ENCODE peak calls at places on chromosomes 13 and 19, in five cellular contexts. C is lower lobe of right lung, F is adrenal gland, P is foreskin fibroblast, J is cardiac muscle cell. M is an unnamed sample.

GRCh38 chr19:10505583-10506229 is 2.5 kb upstream of the KEAP1 start:
- DNase-seq in F (peak), C (peak), P (peak), J (peak), M (peak)

GRCh38 chr19:13128583-13128982 is 10.5 kb downstream of the NACC1 start:
- DNase-seq in J (no peak), F (no peak), C (no peak), P (no peak), M (no peak)

GRCh38 chr19:4391701-4392543 is 8.4 kb downstream of the SH3GL1 start:
- DNase-seq in F (peak), J (peak), P (peak), C (no peak), M (peak)

GRCh38 chr19:56837492-56837891 is 3.0 kb downstream of the PEG3 start:
- DNase-seq in P (peak), C (peak), J (peak), F (peak), M (peak)

GRCh38 chr13:33153421-33154381 is 131.9 kb downstream of the STARD13 start:
- DNase-seq in J (peak), P (peak), F (peak), C (no peak), M (peak)

GRCh38 chr13:49606747-49607648 is 21.3 kb upstream of the ARL11 start:
- DNase-seq in F (peak), P (peak), J (peak), C (peak), M (peak)

GRCh38 chr13:51359352-51359751 is 19.9 kb downstream of the SERPINE3 start:
- DNase-seq in P (no peak), J (no peak), C (no peak), F (no peak), M (no peak)

GRCh38 chr19:45152504-45153338 is 8.1 kb downstream of the NKPD1 start:
- DNase-seq in F (peak), P (peak), C (peak), J (peak), M (peak)

GRCh38 chr19:34253711-34254551 is 423 bp upstream of the GARRE1 start:
- DNase-seq in C (peak), F (peak), P (peak), J (no peak), M (no peak)

GRCh38 chr19:54616057-54616456 is 14.2 kb upstream of the LILRB1 start:
- DNase-seq in J (no peak), F (no peak), P (no peak), C (no peak), M (no peak)

GRCh38 chr13:104321756-104322155 is 1255.5 kb upstream of the SLC10A2 start:
- DNase-seq in C (no peak), J (no peak), P (no peak), F (no peak), M (no peak)

GRCh38 chr13:99055286-99056073 is 77.6 kb upstream of the DOCK9 start:
- DNase-seq in J (no peak), F (no peak), P (no peak), C (no peak), M (no peak)

GRCh38 chr19:48637449-48637947 is 319 bp upstream of the DBP start:
- DNase-seq in J (peak), C (peak), F (peak), P (peak), M (peak)

GRCh38 chr19:50016225-50016807 is 8.9 kb downstream of the VRK3 start:
- DNase-seq in J (no peak), P (no peak), F (no peak), C (no peak), M (no peak)

GRCh38 chr13:34156841-34157365 is 339.0 kb downstream of the RFC3 start:
- DNase-seq in C (peak), F (peak), P (peak), J (peak), M (peak)

GRCh38 chr13:100602472-100603142 is 14.0 kb upstream of the GGACT start:
- DNase-seq in P (no peak), F (no peak), J (no peak), C (no peak), M (no peak)

GRCh38 chr19:56103027-56103614 is 18.0 kb downstream of the ZNF787 start:
- DNase-seq in J (no peak), P (no peak), C (no peak), F (no peak), M (no peak)

GRCh38 chr13:23928985-23929384 is 31.7 kb upstream of the C1QTNF9B start:
- DNase-seq in J (peak), P (peak), F (no peak), C (no peak), M (peak)

GRCh38 chr13:95477187-95477586 is 75.3 kb upstream of the CLDN10 start:
- DNase-seq in F (no peak), J (no peak), P (no peak), C (no peak), M (no peak)

GRCh38 chr13:113657851-113658741 is at the start of gene ATP4B:
- DNase-seq in J (no peak), C (peak), F (no peak), P (no peak), M (no peak)

GRCh38 chr13:79775830-79776229 is 294.9 kb downstream of the NDFIP2 start:
- DNase-seq in C (no peak), J (peak), F (no peak), P (peak), M (peak)

GRCh38 chr13:100842136-100842535 is 167.5 kb upstream of the TMTC4 start:
- DNase-seq in C (no peak), P (no peak), J (no peak), F (no peak), M (no peak)

GRCh38 chr19:31348416-31349159 is 648 bp downstream of the TSHZ3 start:
- DNase-seq in F (no peak), J (peak), P (peak), C (peak), M (peak)

GRCh38 chr13:22412452-22412851 is 741.6 kb downstream of the FGF9 start:
- DNase-seq in J (no peak), F (no peak), C (no peak), P (no peak), M (no peak)

GRCh38 chr13:103772576-103772975 is 706.4 kb upstream of the SLC10A2 start:
- DNase-seq in J (no peak), F (no peak), C (no peak), P (no peak), M (no peak)

GRCh38 chr19:8158411-8159074 is 9.2 kb upstream of the FBN3 start:
- DNase-seq in J (peak), C (peak), F (peak), P (peak), M (peak)

GRCh38 chr19:7970716-7971448 is 27.4 kb upstream of the TIMM44 start:
- DNase-seq in C (peak), F (peak), J (peak), P (peak), M (peak)

GRCh38 chr19:19552811-19553210 is 14.7 kb downstream of the CILP2 start:
- DNase-seq in C (no peak), P (peak), F (no peak), J (peak), M (peak)

GRCh38 chr19:39746836-39747529 is 9.2 kb upstream of the CLC start:
- DNase-seq in J (no peak), C (no peak), F (no peak), P (no peak), M (no peak)

GRCh38 chr13:39201075-39201630 is 162.9 kb downstream of the NHLRC3 start:
- DNase-seq in F (no peak), P (no peak), C (no peak), J (peak), M (peak)

GRCh38 chr19:6580313-6580712 is 10.6 kb downstream of the CD70 start:
- DNase-seq in J (peak), F (no peak), P (no peak), C (no peak), M (peak)

GRCh38 chr13:112755331-112755730 is 65.5 kb downstream of the ATP11A start:
- DNase-seq in P (no peak), C (no peak), F (no peak), J (no peak), M (no peak)

GRCh38 chr13:71577127-71577526 is 289.9 kb downstream of the DACH1 start:
- DNase-seq in P (no peak), F (no peak), C (no peak), J (peak), M (peak)

GRCh38 chr13:44843403-44843802 is 145.9 kb downstream of the NUFIP1 start:
- DNase-seq in P (peak), J (peak), C (no peak), F (no peak), M (peak)

GRCh38 chr13:50893211-50893852 is 16.3 kb upstream of the RNASEH2B start:
- DNase-seq in C (no peak), P (peak), J (peak), F (no peak), M (peak)

GRCh38 chr13:23715092-23715761 is 145.0 kb downstream of the TNFRSF19 start:
- DNase-seq in F (no peak), C (no peak), P (no peak), J (no peak), M (no peak)

GRCh38 chr19:38693380-38694223 is 46.2 kb downstream of the ACTN4 start:
- DNase-seq in F (no peak), J (peak), P (peak), C (no peak), M (peak)

GRCh38 chr19:4010808-4011110 is 3.2 kb downstream of the PIAS4 start:
- DNase-seq in C (no peak), F (no peak), P (no peak), J (no peak), M (no peak)

GRCh38 chr13:106337096-106337495 is 198.4 kb downstream of the EFNB2 start:
- DNase-seq in J (no peak), C (no peak), F (no peak), P (peak), M (peak)

GRCh38 chr13:58682616-58683015 is 1051.1 kb downstream of the PCDH17 start:
- DNase-seq in F (no peak), J (no peak), P (no peak), C (no peak), M (no peak)

DNA sequence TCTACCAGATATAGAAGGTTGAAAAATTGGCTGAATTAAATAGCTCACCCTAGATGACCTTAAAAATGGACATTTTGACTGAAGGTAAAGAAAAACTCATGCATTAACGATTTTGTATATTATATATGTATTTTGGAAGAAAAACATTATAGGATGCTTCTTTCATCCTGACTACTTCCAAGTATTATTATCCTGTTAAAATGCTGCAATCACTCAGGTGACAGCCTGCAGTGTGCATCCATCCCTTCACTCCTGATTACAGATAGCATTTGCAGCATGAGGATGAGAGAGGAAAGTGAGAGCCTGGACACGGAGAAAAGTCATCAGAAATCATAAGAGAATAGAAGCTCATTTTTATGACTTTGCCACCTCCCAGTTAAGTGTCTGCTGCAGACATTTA is 1055.6 kb downstream of the PCDH17 start:
- DNase-seq in J (no peak), F (no peak), C (no peak), P (no peak), M (no peak)
- TF ChIP-seq CTCF in J (no peak), F (no peak), C (no peak), P (no peak), M (no peak)

GRCh38 chr13:47594833-47595232 is 406.2 kb downstream of the SUCLA2 start:
- DNase-seq in J (peak), C (no peak), P (peak), F (no peak), M (peak)
- TF ChIP-seq CTCF in J (no peak), C (no peak), P (peak), F (no peak), M (no peak)

GRCh38 chr13:109198585-109198984 is 569.2 kb downstream of the MYO16 start:
- DNase-seq in P (peak), C (no peak), J (no peak), F (no peak), M (peak)

GRCh38 chr13:109200556-109200955 is 571.1 kb downstream of the MYO16 start:
- DNase-seq in F (no peak), C (no peak), P (peak), J (no peak), M (no peak)

GRCh38 chr13:109199280-109199679 is 569.9 kb downstream of the MYO16 start:
- DNase-seq in F (no peak), J (no peak), C (no peak), P (no peak), M (no peak)

GRCh38 chr13:109192306-109192705 is 562.9 kb downstream of the MYO16 start:
- DNase-seq in P (no peak), C (no peak), J (no peak), F (no peak), M (no peak)

DNA sequence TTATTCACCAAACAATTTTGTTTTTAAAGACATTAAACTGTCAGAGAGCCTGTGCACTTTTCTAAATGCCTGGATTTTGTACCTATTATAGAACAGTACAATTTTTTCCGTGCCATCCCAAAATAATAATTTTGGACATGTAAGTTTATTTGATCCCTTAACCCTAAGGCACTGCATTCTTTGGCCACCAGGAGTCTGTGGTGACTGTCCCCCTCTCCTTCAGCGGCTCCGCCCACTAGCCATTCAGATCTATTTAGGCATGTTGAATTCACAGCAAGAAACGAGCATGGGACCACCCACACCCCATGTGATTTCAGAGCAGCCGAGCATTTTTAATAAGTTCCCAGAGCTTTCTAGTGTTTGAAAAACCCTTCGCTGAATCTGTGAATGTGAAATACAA is 567.5 kb downstream of the MYO16 start:
- DNase-seq in F (no peak), P (no peak), C (no peak), J (no peak), M (no peak)
- TF ChIP-seq CTCF in F (no peak), P (no peak), C (no peak), J (no peak), M (no peak)

GRCh38 chr19:33251076-33251475 is 25.4 kb upstream of the SLC7A10 start:
- DNase-seq in P (no peak), F (no peak), J (no peak), C (peak), M (no peak)
- TF ChIP-seq CTCF in P (no peak), F (no peak), J (no peak), C (no peak), M (no peak)

GRCh38 chr13:41026806-41027205 is 7.7 kb upstream of the ELF1 start:
- DNase-seq in P (no peak), J (no peak), F (no peak), C (no peak), M (no peak)

GRCh38 chr13:41032646-41033396 is 13.7 kb upstream of the ELF1 start:
- DNase-seq in P (no peak), F (no peak), C (no peak), J (no peak), M (no peak)

GRCh38 chr13:41025518-41025917 is 6.4 kb upstream of the ELF1 start:
- DNase-seq in J (no peak), P (no peak), F (no peak), C (no peak), M (no peak)

GRCh38 chr13:41028051-41028450 is 8.9 kb upstream of the ELF1 start:
- DNase-seq in J (no peak), F (no peak), P (peak), C (no peak), M (no peak)

DNA sequence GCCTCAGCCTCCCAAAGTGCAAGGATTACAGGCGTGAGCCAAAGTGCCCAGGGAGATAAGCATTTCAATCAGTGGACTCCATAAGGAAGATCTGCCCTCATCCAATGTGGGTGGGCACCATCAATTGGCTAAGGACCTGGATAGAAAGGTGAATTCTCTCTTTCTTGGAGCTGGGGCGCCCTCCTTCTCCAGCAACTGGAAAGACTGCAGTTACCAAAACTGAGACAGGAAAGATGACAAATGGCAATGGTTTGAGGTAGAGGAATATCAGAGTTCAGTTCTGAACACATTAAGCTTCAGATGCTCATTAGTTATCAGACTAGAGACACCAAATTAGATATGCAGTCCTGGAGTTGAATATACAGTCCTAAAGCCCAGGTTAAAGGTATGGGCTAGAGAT is 10.5 kb upstream of the ELF1 start:
- DNase-seq in F (no peak), P (no peak), J (no peak), C (no peak), M (no peak)
- TF ChIP-seq CTCF in F (no peak), P (no peak), J (no peak), C (no peak), M (no peak)

M was measured in cardiac fibroblast.